ENCODE peak calls at places on chromosomes 1 and 21, in five cellular contexts. One of them, this sample, is unnamed.

GRCh38 chr1:17881761-17882160 is 126.6 kb downstream of the ACTL8 start:
- DNase-seq in hepatocyte: no peak
- DNase-seq in IMR-90: no peak
- DNase-seq in OCI-LY7: no peak
- DNase-seq in GM23338: no peak
- DNase-seq in this sample: peak

GRCh38 chr1:116725798-116726197 is 28.4 kb upstream of the CD2 start:
- DNase-seq in GM23338: no peak
- DNase-seq in hepatocyte: no peak
- DNase-seq in IMR-90: no peak
- DNase-seq in OCI-LY7: no peak
- DNase-seq in this sample: no peak

GRCh38 chr1:62245201-62245600 is 50.6 kb downstream of the L1TD1 start:
- DNase-seq in OCI-LY7: no peak
- DNase-seq in hepatocyte: no peak
- DNase-seq in IMR-90: no peak
- DNase-seq in GM23338: no peak
- DNase-seq in this sample: peak

GRCh38 chr1:240232548-240232947 is 140.9 kb downstream of the FMN2 start:
- DNase-seq in GM23338: no peak
- DNase-seq in IMR-90: peak
- DNase-seq in hepatocyte: no peak
- DNase-seq in OCI-LY7: no peak
- DNase-seq in this sample: peak

GRCh38 chr1:165635329-165635728 is 4.3 kb downstream of the MGST3 start:
- DNase-seq in hepatocyte: no peak
- DNase-seq in IMR-90: peak
- DNase-seq in GM23338: no peak
- DNase-seq in OCI-LY7: peak
- DNase-seq in this sample: no peak

GRCh38 chr1:205430631-205431305 is 8.9 kb upstream of the LEMD1 start:
- DNase-seq in hepatocyte: peak
- DNase-seq in GM23338: peak
- DNase-seq in IMR-90: peak
- DNase-seq in OCI-LY7: peak
- DNase-seq in this sample: peak

GRCh38 chr1:235998812-235999211 is 66.1 kb downstream of the NID1 start:
- DNase-seq in OCI-LY7: no peak
- DNase-seq in hepatocyte: no peak
- DNase-seq in IMR-90: no peak
- DNase-seq in GM23338: no peak
- DNase-seq in this sample: peak

GRCh38 chr1:156233421-156234127 is 8.4 kb upstream of the BGLAP start:
- DNase-seq in GM23338: no peak
- DNase-seq in IMR-90: peak
- DNase-seq in hepatocyte: no peak
- DNase-seq in OCI-LY7: no peak
- DNase-seq in this sample: peak

GRCh38 chr21:26941436-26941835 is 25.5 kb downstream of the ADAMTS5 start:
- DNase-seq in GM23338: no peak
- DNase-seq in IMR-90: peak
- DNase-seq in hepatocyte: no peak
- DNase-seq in OCI-LY7: no peak
- DNase-seq in this sample: peak

GRCh38 chr1:221718391-221719277 is 23.3 kb downstream of the DUSP10 start:
- DNase-seq in IMR-90: peak
- DNase-seq in hepatocyte: peak
- DNase-seq in OCI-LY7: no peak
- DNase-seq in GM23338: peak
- DNase-seq in this sample: peak

GRCh38 chr21:26405735-26406361 is 167.2 kb downstream of the CYYR1 start:
- DNase-seq in OCI-LY7: no peak
- DNase-seq in GM23338: peak
- DNase-seq in IMR-90: peak
- DNase-seq in hepatocyte: peak
- DNase-seq in this sample: peak

DNA sequence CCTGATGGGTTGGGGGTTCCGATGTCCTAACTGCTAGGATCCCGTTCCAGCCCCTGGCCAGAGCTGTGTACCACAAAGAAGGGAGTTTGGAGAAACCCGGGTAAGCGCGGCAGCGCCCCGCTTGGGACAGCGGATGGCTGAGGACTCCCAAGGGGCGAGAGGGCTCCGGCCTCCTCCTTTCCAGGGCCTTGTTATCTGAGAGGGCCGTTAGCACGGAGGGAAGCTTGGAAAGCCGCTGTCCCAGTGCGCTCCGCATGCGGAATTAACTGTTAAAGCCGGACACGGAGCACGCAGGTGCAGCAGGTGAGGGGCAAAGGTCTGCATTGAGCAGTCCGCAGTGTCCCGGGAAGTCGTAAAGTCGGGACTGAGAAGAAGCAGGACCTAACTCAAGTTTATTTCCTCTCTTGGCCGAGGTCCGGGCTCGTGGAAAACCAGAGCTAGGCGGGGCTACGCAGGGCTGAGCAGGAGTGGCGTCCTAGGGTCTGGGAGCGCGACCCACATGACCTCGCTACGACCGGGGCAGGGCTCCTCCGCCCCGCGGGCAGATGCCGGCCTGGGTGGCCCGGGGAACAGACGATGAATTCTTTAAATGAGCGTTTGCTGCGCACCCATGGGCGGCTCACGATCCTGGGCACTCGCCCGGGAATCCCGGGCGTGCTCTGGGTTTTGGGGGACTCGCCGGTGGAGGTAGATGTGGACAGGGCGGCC is 4.5 kb downstream of the LHX4 start:
- DNase-seq in OCI-LY7: no peak
- DNase-seq in hepatocyte: no peak
- DNase-seq in GM23338: peak
- DNase-seq in IMR-90: no peak
- DNase-seq in this sample: no peak
- H3K4me3 ChIP-seq in OCI-LY7: no peak
- H3K4me3 ChIP-seq in hepatocyte: no peak
- H3K4me3 ChIP-seq in GM23338: peak
- H3K4me3 ChIP-seq in IMR-90: no peak
- H3K4me3 ChIP-seq in this sample: no peak

DNA sequence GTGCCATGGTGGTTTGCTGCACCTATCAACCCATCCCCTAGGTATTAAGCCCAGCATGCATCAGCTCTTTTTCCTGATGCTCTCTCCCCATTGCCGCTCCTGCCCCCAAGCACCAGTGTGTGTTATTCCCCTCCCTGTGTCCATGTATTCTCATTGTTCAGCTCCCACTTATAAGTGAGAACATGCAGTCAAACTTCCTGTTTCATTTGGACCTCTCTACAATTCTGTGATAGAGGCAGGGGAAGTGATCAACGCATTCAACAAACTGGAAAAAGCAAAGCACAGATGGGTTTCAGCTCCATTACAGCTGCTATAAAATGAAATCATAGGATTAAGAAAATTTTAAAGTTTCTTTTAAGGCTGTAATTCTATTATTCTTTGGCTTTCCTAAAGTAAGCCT is 23.3 kb upstream of the CD55 start:
- DNase-seq in OCI-LY7: no peak
- DNase-seq in IMR-90: no peak
- DNase-seq in hepatocyte: no peak
- DNase-seq in GM23338: no peak
- DNase-seq in this sample: no peak
- H2AFZ ChIP-seq in OCI-LY7: no peak
- H2AFZ ChIP-seq in IMR-90: no peak
- H2AFZ ChIP-seq in hepatocyte: no peak
- H2AFZ ChIP-seq in GM23338: peak
- H2AFZ ChIP-seq in this sample: peak

GRCh38 chr1:207026177-207026576 is 6.4 kb downstream of the C1orf116 start:
- DNase-seq in OCI-LY7: no peak
- DNase-seq in GM23338: no peak
- DNase-seq in IMR-90: no peak
- DNase-seq in hepatocyte: no peak
- DNase-seq in this sample: peak
- H3K4me2 ChIP-seq in OCI-LY7: no peak
- H3K4me2 ChIP-seq in GM23338: no peak
- H3K4me2 ChIP-seq in IMR-90: no peak
- H3K4me2 ChIP-seq in hepatocyte: peak
- H3K4me2 ChIP-seq in this sample: peak

GRCh38 chr21:15732996-15733329 is 3.2 kb downstream of the USP25 start:
- DNase-seq in GM23338: no peak
- DNase-seq in OCI-LY7: no peak
- DNase-seq in IMR-90: no peak
- DNase-seq in hepatocyte: no peak
- DNase-seq in this sample: no peak
- H3K4me3 ChIP-seq in GM23338: no peak
- H3K4me3 ChIP-seq in OCI-LY7: peak
- H3K4me3 ChIP-seq in IMR-90: no peak
- H3K4me3 ChIP-seq in hepatocyte: peak
- H3K4me3 ChIP-seq in this sample: peak

GRCh38 chr21:42646076-42646825 is 7.2 kb upstream of the PDE9A start:
- DNase-seq in OCI-LY7: no peak
- DNase-seq in GM23338: no peak
- DNase-seq in hepatocyte: no peak
- DNase-seq in IMR-90: no peak
- DNase-seq in this sample: no peak

GRCh38 chr21:42642219-42642745 is 11.1 kb upstream of the PDE9A start:
- DNase-seq in GM23338: no peak
- DNase-seq in IMR-90: no peak
- DNase-seq in hepatocyte: no peak
- DNase-seq in OCI-LY7: no peak
- DNase-seq in this sample: no peak

GRCh38 chr21:42646836-42647235 is 6.6 kb upstream of the PDE9A start:
- DNase-seq in OCI-LY7: no peak
- DNase-seq in IMR-90: no peak
- DNase-seq in hepatocyte: no peak
- DNase-seq in GM23338: no peak
- DNase-seq in this sample: no peak

GRCh38 chr21:42645211-42646075 is 8.0 kb upstream of the PDE9A start:
- DNase-seq in hepatocyte: no peak
- DNase-seq in IMR-90: no peak
- DNase-seq in GM23338: no peak
- DNase-seq in OCI-LY7: no peak
- DNase-seq in this sample: no peak

GRCh38 chr21:42644223-42645208 is 8.9 kb upstream of the PDE9A start:
- DNase-seq in hepatocyte: no peak
- DNase-seq in GM23338: no peak
- DNase-seq in OCI-LY7: no peak
- DNase-seq in IMR-90: peak
- DNase-seq in this sample: no peak
- H2AFZ ChIP-seq in hepatocyte: no peak
- H2AFZ ChIP-seq in GM23338: no peak
- H2AFZ ChIP-seq in OCI-LY7: no peak
- H2AFZ ChIP-seq in IMR-90: peak
- H2AFZ ChIP-seq in this sample: no peak

GRCh38 chr1:200304146-200304545 is 105.7 kb downstream of the ZNF281 start:
- DNase-seq in hepatocyte: no peak
- DNase-seq in OCI-LY7: no peak
- DNase-seq in IMR-90: no peak
- DNase-seq in GM23338: no peak
- DNase-seq in this sample: no peak
- H3K4me2 ChIP-seq in hepatocyte: no peak
- H3K4me2 ChIP-seq in OCI-LY7: peak
- H3K4me2 ChIP-seq in IMR-90: no peak
- H3K4me2 ChIP-seq in GM23338: no peak
- H3K4me2 ChIP-seq in this sample: no peak

GRCh38 chr1:160451859-160452232 is 51.5 kb downstream of the VANGL2 start:
- DNase-seq in IMR-90: no peak
- DNase-seq in OCI-LY7: no peak
- DNase-seq in GM23338: no peak
- DNase-seq in hepatocyte: no peak
- DNase-seq in this sample: no peak

GRCh38 chr1:160451119-160451858 is 50.9 kb downstream of the VANGL2 start:
- DNase-seq in GM23338: no peak
- DNase-seq in OCI-LY7: no peak
- DNase-seq in hepatocyte: no peak
- DNase-seq in IMR-90: no peak
- DNase-seq in this sample: no peak

GRCh38 chr1:160449494-160449893 is 49.1 kb downstream of the VANGL2 start:
- DNase-seq in hepatocyte: no peak
- DNase-seq in OCI-LY7: no peak
- DNase-seq in IMR-90: no peak
- DNase-seq in GM23338: no peak
- DNase-seq in this sample: no peak

GRCh38 chr1:160446945-160447600 is 46.7 kb downstream of the VANGL2 start:
- DNase-seq in hepatocyte: no peak
- DNase-seq in OCI-LY7: peak
- DNase-seq in GM23338: no peak
- DNase-seq in IMR-90: no peak
- DNase-seq in this sample: no peak
- H3K4me3 ChIP-seq in hepatocyte: no peak
- H3K4me3 ChIP-seq in OCI-LY7: peak
- H3K4me3 ChIP-seq in GM23338: no peak
- H3K4me3 ChIP-seq in IMR-90: no peak
- H3K4me3 ChIP-seq in this sample: no peak

GRCh38 chr1:94612555-94613204 is 71.1 kb upstream of the F3 start:
- DNase-seq in OCI-LY7: no peak
- DNase-seq in IMR-90: no peak
- DNase-seq in hepatocyte: no peak
- DNase-seq in GM23338: no peak
- DNase-seq in this sample: no peak

GRCh38 chr1:94617139-94617805 is 75.7 kb upstream of the F3 start:
- DNase-seq in hepatocyte: no peak
- DNase-seq in GM23338: no peak
- DNase-seq in IMR-90: peak
- DNase-seq in OCI-LY7: no peak
- DNase-seq in this sample: peak

GRCh38 chr1:94614168-94614815 is 72.7 kb upstream of the F3 start:
- DNase-seq in hepatocyte: no peak
- DNase-seq in GM23338: no peak
- DNase-seq in OCI-LY7: no peak
- DNase-seq in IMR-90: no peak
- DNase-seq in this sample: no peak

GRCh38 chr1:94616503-94616902 is 74.9 kb upstream of the F3 start:
- DNase-seq in OCI-LY7: no peak
- DNase-seq in hepatocyte: no peak
- DNase-seq in IMR-90: no peak
- DNase-seq in GM23338: no peak
- DNase-seq in this sample: peak

GRCh38 chr1:94614980-94615379 is 73.4 kb upstream of the F3 start:
- DNase-seq in OCI-LY7: no peak
- DNase-seq in GM23338: no peak
- DNase-seq in hepatocyte: no peak
- DNase-seq in IMR-90: no peak
- DNase-seq in this sample: no peak
- H2AFZ ChIP-seq in OCI-LY7: no peak
- H2AFZ ChIP-seq in GM23338: no peak
- H2AFZ ChIP-seq in hepatocyte: no peak
- H2AFZ ChIP-seq in IMR-90: no peak
- H2AFZ ChIP-seq in this sample: no peak

This sample was measured in PC-3.